ENCODE peak calls at places on chromosomes 6 and 20, in seven cellular contexts. S is GM12892, F is H9, W is left colon, C is NCI-H524, G is nucleus accumbens, I is NCI-H1417. V is an unnamed sample.

GRCh38 chr20:50655325-50655880 is 35.9 kb downstream of the RIPOR3 start:
- DNase-seq in I (no peak), F (no peak), C (peak), W (peak), S (no peak), G (peak), V (no peak)

GRCh38 chr6:16769986-16770376 is 8.7 kb upstream of the ATXN1 start:
- DNase-seq in S (no peak), G (no peak), I (no peak), F (no peak), C (no peak), W (no peak), V (no peak)

GRCh38 chr6:41935190-41935569 is 6.4 kb downstream of the CCND3 start:
- DNase-seq in I (no peak), C (no peak), S (no peak), F (no peak), G (no peak), W (no peak), V (no peak)

GRCh38 chr6:74366634-74367033 is 670.6 kb downstream of the CD109 start:
- DNase-seq in W (no peak), I (no peak), S (no peak), C (no peak), G (no peak), F (no peak), V (no peak)

GRCh38 chr20:58553841-58554240 is 38.6 kb upstream of the APCDD1L start:
- DNase-seq in W (no peak), G (no peak), C (no peak), I (no peak), F (peak), S (no peak), V (no peak)

GRCh38 chr6:53020005-53020744 is 25.1 kb upstream of the GSTA4 start:
- DNase-seq in F (no peak), G (no peak), C (no peak), S (no peak), W (no peak), I (no peak), V (no peak)

GRCh38 chr20:33612001-33612400 is 50.1 kb upstream of the C20orf144 start:
- DNase-seq in W (no peak), S (no peak), G (no peak), F (no peak), C (no peak), I (no peak), V (no peak)

GRCh38 chr20:59411191-59411988 is 111.0 kb downstream of the EDN3 start:
- DNase-seq in C (no peak), G (no peak), S (no peak), W (no peak), I (no peak), F (no peak), V (no peak)

GRCh38 chr6:155340464-155341129 is 26.3 kb upstream of the TFB1M start:
- DNase-seq in I (no peak), S (no peak), W (no peak), F (peak), G (no peak), C (no peak), V (peak)

GRCh38 chr6:168785720-168786511 is 344.9 kb downstream of the SMOC2 start:
- DNase-seq in S (no peak), W (no peak), C (no peak), G (no peak), F (no peak), I (no peak), V (peak)

GRCh38 chr6:145295746-145296145 is 439.6 kb downstream of the EPM2A start:
- DNase-seq in G (no peak), F (no peak), C (no peak), W (no peak), I (no peak), S (no peak), V (no peak)

GRCh38 chr20:25269833-25270170 is 21.9 kb downstream of the PYGB start:
- DNase-seq in F (peak), W (peak), G (no peak), I (no peak), S (no peak), C (no peak), V (no peak)

GRCh38 chr6:16635810-16636602 is 125.3 kb downstream of the ATXN1 start:
- DNase-seq in F (peak), G (peak), I (no peak), S (no peak), C (no peak), W (peak), V (peak)

GRCh38 chr6:1208876-1209275 is 103.0 kb upstream of the FOXQ1 start:
- DNase-seq in I (no peak), S (no peak), G (no peak), F (no peak), C (no peak), W (no peak), V (no peak)

GRCh38 chr6:101722991-101723579 is 329.6 kb downstream of the GRIK2 start:
- DNase-seq in F (no peak), S (no peak), C (no peak), W (no peak), G (no peak), I (no peak), V (no peak)

GRCh38 chr6:13368716-13369115 is 40.4 kb upstream of the TBC1D7 start:
- DNase-seq in W (no peak), S (no peak), C (no peak), F (no peak), I (no peak), G (no peak), V (no peak)

GRCh38 chr20:9126527-9126926 is 57.6 kb downstream of the PLCB4 start:
- DNase-seq in W (no peak), G (no peak), F (no peak), C (no peak), S (no peak), I (no peak), V (no peak)

GRCh38 chr6:3813150-3813780 is 35.9 kb upstream of the FAM50B start:
- DNase-seq in C (no peak), F (no peak), W (no peak), G (peak), I (no peak), S (peak), V (no peak)

GRCh38 chr6:142841915-142842314 is 103.1 kb downstream of the HIVEP2 start:
- DNase-seq in G (no peak), S (no peak), I (no peak), W (no peak), C (no peak), F (no peak), V (no peak)

GRCh38 chr6:10014561-10014960 is 400.3 kb downstream of the TFAP2A start:
- DNase-seq in I (no peak), F (no peak), S (no peak), W (no peak), C (no peak), G (no peak), V (no peak)

GRCh38 chr6:42698217-42698616 is 24.2 kb downstream of the PRPH2 start:
- DNase-seq in I (no peak), G (no peak), C (no peak), F (peak), S (no peak), W (no peak), V (no peak)

GRCh38 chr20:35563834-35564233 is 22.0 kb downstream of the ERGIC3 start:
- DNase-seq in C (no peak), F (no peak), G (no peak), W (no peak), I (no peak), S (no peak), V (no peak)

V was measured in mesendoderm.